ENCODE peak calls at places on chromosomes 16 and 17, in six cellular contexts. D, M, W, L, N and R are unnamed samples.

GRCh38 chr17:8137645-8138342 is 13.9 kb upstream of the HES7 start:
- DNase-seq in D (no peak), M (no peak), W (no peak), L (no peak), N (no peak), R (no peak)

GRCh38 chr17:5861849-5862248 is 208.3 kb upstream of the WSCD1 start:
- DNase-seq in D (no peak), M (no peak), W (no peak), L (no peak), N (no peak), R (no peak)

GRCh38 chr17:8867361-8867981 is at the start of gene PIK3R6:
- DNase-seq in D (no peak), M (no peak), W (no peak), L (no peak), N (no peak), R (no peak)

GRCh38 chr17:17435323-17435722 is 41.5 kb upstream of the MED9 start:
- DNase-seq in D (no peak), M (no peak), W (peak), L (no peak), N (no peak), R (peak)

GRCh38 chr16:89700649-89701424 is 668 bp downstream of the SPATA2L start:
- DNase-seq in D (peak), M (peak), W (peak), L (no peak), N (peak), R (peak)

GRCh38 chr16:11156401-11156800 is 99.6 kb downstream of the SOCS1 start:
- DNase-seq in D (no peak), M (no peak), W (no peak), L (no peak), N (no peak), R (no peak)

GRCh38 chr17:34156741-34157589 is 98.1 kb upstream of the CCL2 start:
- DNase-seq in D (no peak), M (no peak), W (no peak), L (no peak), N (no peak), R (no peak)

GRCh38 chr16:11698271-11698689 is 30.0 kb downstream of the SNN start:
- DNase-seq in D (no peak), M (no peak), W (peak), L (no peak), N (no peak), R (no peak)

GRCh38 chr16:84026601-84027000 is 16.0 kb downstream of the SLC38A8 start:
- DNase-seq in D (no peak), M (no peak), W (no peak), L (no peak), N (no peak), R (no peak)

GRCh38 chr16:84245933-84246678 is 6.3 kb upstream of the KCNG4 start:
- DNase-seq in D (no peak), M (no peak), W (no peak), L (no peak), N (no peak), R (no peak)

GRCh38 chr16:87240211-87241134 is 76.7 kb downstream of the C16orf95 start:
- DNase-seq in D (no peak), M (no peak), W (no peak), L (no peak), N (no peak), R (peak)